ENCODE peak calls at places on chromosomes 6 and 20, in nine cellular contexts. One of them, this sample, is unnamed.

GRCh38 chr6:115838763-115839401 is 221.8 kb downstream of the FRK start:
- DNase-seq in dorsolateral prefrontal cortex: no peak
- DNase-seq in SK-MEL-5: peak; percentile 63
- DNase-seq in NCI-H2029 treated with DMSO at 0.1 percent for 48 hours: peak; percentile 33
- DNase-seq in NCI-H526 treated with DMSO at 0.1 percent for 48 hours: no peak
- DNase-seq in KBM-7: peak; percentile 44
- DNase-seq in ELR: peak; percentile 56
- DNase-seq in endothelial cell: peak; percentile 47
- DNase-seq in NT2/D1: peak; percentile 16
- DNase-seq in this sample: peak; percentile 73

GRCh38 chr6:13099771-13100170 is 228.6 kb downstream of the TBC1D7 start:
- DNase-seq in NT2/D1: no peak
- DNase-seq in NCI-H526 treated with DMSO at 0.1 percent for 48 hours: no peak
- DNase-seq in SK-MEL-5: peak; percentile 23
- DNase-seq in ELR: peak; percentile 37
- DNase-seq in NCI-H2029 treated with DMSO at 0.1 percent for 48 hours: no peak
- DNase-seq in dorsolateral prefrontal cortex: no peak
- DNase-seq in endothelial cell: no peak
- DNase-seq in KBM-7: no peak
- DNase-seq in this sample: no peak

GRCh38 chr6:4280721-4281120 is 145.3 kb upstream of the ECI2 start:
- DNase-seq in NCI-H526 treated with DMSO at 0.1 percent for 48 hours: no peak
- DNase-seq in dorsolateral prefrontal cortex: no peak
- DNase-seq in NCI-H2029 treated with DMSO at 0.1 percent for 48 hours: peak; percentile 65
- DNase-seq in SK-MEL-5: peak; percentile 29
- DNase-seq in NT2/D1: no peak
- DNase-seq in endothelial cell: no peak
- DNase-seq in KBM-7: no peak
- DNase-seq in ELR: peak; percentile 89
- DNase-seq in this sample: peak; percentile 88

GRCh38 chr6:13355969-13356368 is 27.6 kb upstream of the TBC1D7 start:
- DNase-seq in endothelial cell: no peak
- DNase-seq in KBM-7: no peak
- DNase-seq in NCI-H2029 treated with DMSO at 0.1 percent for 48 hours: no peak
- DNase-seq in NT2/D1: no peak
- DNase-seq in ELR: peak; percentile 40
- DNase-seq in SK-MEL-5: no peak
- DNase-seq in NCI-H526 treated with DMSO at 0.1 percent for 48 hours: no peak
- DNase-seq in dorsolateral prefrontal cortex: no peak
- DNase-seq in this sample: peak; percentile 7

GRCh38 chr6:103534814-103535213 is 1324.9 kb downstream of the HACE1 start:
- DNase-seq in NCI-H2029 treated with DMSO at 0.1 percent for 48 hours: no peak
- DNase-seq in NT2/D1: no peak
- DNase-seq in endothelial cell: no peak
- DNase-seq in ELR: no peak
- DNase-seq in SK-MEL-5: no peak
- DNase-seq in dorsolateral prefrontal cortex: no peak
- DNase-seq in KBM-7: no peak
- DNase-seq in NCI-H526 treated with DMSO at 0.1 percent for 48 hours: no peak
- DNase-seq in this sample: no peak

GRCh38 chr6:79384845-79385244 is 150.4 kb upstream of the HMGN3 start:
- DNase-seq in NCI-H2029 treated with DMSO at 0.1 percent for 48 hours: peak; percentile 96
- DNase-seq in NCI-H526 treated with DMSO at 0.1 percent for 48 hours: peak; percentile 63
- DNase-seq in NT2/D1: no peak
- DNase-seq in endothelial cell: no peak
- DNase-seq in KBM-7: no peak
- DNase-seq in SK-MEL-5: no peak
- DNase-seq in ELR: no peak
- DNase-seq in dorsolateral prefrontal cortex: no peak
- DNase-seq in this sample: no peak

GRCh38 chr6:148471624-148472494 is 129.2 kb downstream of the SASH1 start:
- DNase-seq in dorsolateral prefrontal cortex: no peak
- DNase-seq in KBM-7: no peak
- DNase-seq in endothelial cell: no peak
- DNase-seq in NCI-H526 treated with DMSO at 0.1 percent for 48 hours: no peak
- DNase-seq in SK-MEL-5: no peak
- DNase-seq in NCI-H2029 treated with DMSO at 0.1 percent for 48 hours: no peak
- DNase-seq in ELR: no peak
- DNase-seq in NT2/D1: no peak
- DNase-seq in this sample: no peak

GRCh38 chr6:2765896-2766766 is 938 bp downstream of the WRNIP1 start:
- DNase-seq in ELR: peak; percentile 56
- DNase-seq in NCI-H2029 treated with DMSO at 0.1 percent for 48 hours: no peak
- DNase-seq in NT2/D1: no peak
- DNase-seq in KBM-7: peak; percentile 35
- DNase-seq in dorsolateral prefrontal cortex: no peak
- DNase-seq in SK-MEL-5: peak; percentile 40
- DNase-seq in endothelial cell: peak; percentile 47
- DNase-seq in NCI-H526 treated with DMSO at 0.1 percent for 48 hours: no peak
- DNase-seq in this sample: no peak

GRCh38 chr6:95094751-95095150 is 482.6 kb upstream of the MANEA start:
- DNase-seq in dorsolateral prefrontal cortex: no peak
- DNase-seq in NCI-H2029 treated with DMSO at 0.1 percent for 48 hours: no peak
- DNase-seq in NCI-H526 treated with DMSO at 0.1 percent for 48 hours: no peak
- DNase-seq in SK-MEL-5: no peak
- DNase-seq in endothelial cell: no peak
- DNase-seq in NT2/D1: no peak
- DNase-seq in KBM-7: no peak
- DNase-seq in ELR: peak; percentile 6
- DNase-seq in this sample: peak; percentile 44

GRCh38 chr6:113530769-113531168 is 326.4 kb upstream of the MARCKS start:
- DNase-seq in NCI-H2029 treated with DMSO at 0.1 percent for 48 hours: no peak
- DNase-seq in endothelial cell: no peak
- DNase-seq in ELR: peak; percentile 93
- DNase-seq in dorsolateral prefrontal cortex: no peak
- DNase-seq in SK-MEL-5: peak; percentile 37
- DNase-seq in NT2/D1: no peak
- DNase-seq in NCI-H526 treated with DMSO at 0.1 percent for 48 hours: no peak
- DNase-seq in KBM-7: no peak
- DNase-seq in this sample: peak; percentile 77

GRCh38 chr6:150115769-150116168 is 27.1 kb upstream of the PPP1R14C start:
- DNase-seq in NCI-H2029 treated with DMSO at 0.1 percent for 48 hours: no peak
- DNase-seq in SK-MEL-5: no peak
- DNase-seq in dorsolateral prefrontal cortex: no peak
- DNase-seq in KBM-7: no peak
- DNase-seq in NCI-H526 treated with DMSO at 0.1 percent for 48 hours: no peak
- DNase-seq in ELR: no peak
- DNase-seq in endothelial cell: no peak
- DNase-seq in NT2/D1: no peak
- DNase-seq in this sample: no peak

GRCh38 chr20:39581034-39581433 is 618.9 kb downstream of the DHX35 start:
- DNase-seq in NCI-H2029 treated with DMSO at 0.1 percent for 48 hours: no peak
- DNase-seq in endothelial cell: no peak
- DNase-seq in dorsolateral prefrontal cortex: no peak
- DNase-seq in KBM-7: no peak
- DNase-seq in SK-MEL-5: no peak
- DNase-seq in NT2/D1: no peak
- DNase-seq in NCI-H526 treated with DMSO at 0.1 percent for 48 hours: no peak
- DNase-seq in ELR: no peak
- DNase-seq in this sample: no peak

GRCh38 chr20:62778601-62779416 is 17.5 kb upstream of the MRGBP start:
- DNase-seq in dorsolateral prefrontal cortex: no peak
- DNase-seq in KBM-7: no peak
- DNase-seq in NT2/D1: no peak
- DNase-seq in NCI-H526 treated with DMSO at 0.1 percent for 48 hours: no peak
- DNase-seq in SK-MEL-5: no peak
- DNase-seq in NCI-H2029 treated with DMSO at 0.1 percent for 48 hours: no peak
- DNase-seq in ELR: no peak
- DNase-seq in endothelial cell: no peak
- DNase-seq in this sample: no peak

GRCh38 chr20:3749689-3750639 is 17.5 kb downstream of the HSPA12B start:
- DNase-seq in NCI-H526 treated with DMSO at 0.1 percent for 48 hours: peak; percentile 47
- DNase-seq in endothelial cell: peak; percentile 80
- DNase-seq in SK-MEL-5: peak; percentile 74
- DNase-seq in dorsolateral prefrontal cortex: no peak
- DNase-seq in NCI-H2029 treated with DMSO at 0.1 percent for 48 hours: no peak
- DNase-seq in NT2/D1: no peak
- DNase-seq in ELR: no peak
- DNase-seq in KBM-7: no peak
- DNase-seq in this sample: no peak

GRCh38 chr20:57795347-57795697 is 85.5 kb upstream of the PMEPA1 start:
- DNase-seq in SK-MEL-5: no peak
- DNase-seq in dorsolateral prefrontal cortex: no peak
- DNase-seq in KBM-7: no peak
- DNase-seq in NT2/D1: no peak
- DNase-seq in NCI-H526 treated with DMSO at 0.1 percent for 48 hours: no peak
- DNase-seq in NCI-H2029 treated with DMSO at 0.1 percent for 48 hours: no peak
- DNase-seq in ELR: peak; percentile 56
- DNase-seq in endothelial cell: no peak
- DNase-seq in this sample: peak; percentile 13

GRCh38 chr6:159790947-159791598 is 806 bp downstream of the MRPL18 start:
- DNase-seq in SK-MEL-5: no peak
- DNase-seq in NCI-H526 treated with DMSO at 0.1 percent for 48 hours: no peak
- DNase-seq in NT2/D1: no peak
- DNase-seq in ELR: peak; percentile 11
- DNase-seq in NCI-H2029 treated with DMSO at 0.1 percent for 48 hours: no peak
- DNase-seq in dorsolateral prefrontal cortex: no peak
- DNase-seq in KBM-7: peak; percentile 43
- DNase-seq in endothelial cell: no peak
- DNase-seq in this sample: no peak